ENCODE peak calls at places on chromosomes 5 and 9, in ten cellular contexts. One of them, this sample, is unnamed.
A peak's percentile ranks its signal among the peaks of the same experiment; 100 is the strongest.

GRCh38 chr9:4558599-4558998 is 68.3 kb downstream of the SLC1A1 start:
- DNase-seq in SK-N-SH: no peak
- DNase-seq in foreskin fibroblast: no peak
- DNase-seq in WERI-Rb-1: no peak
- DNase-seq in esophagus squamous epithelium: no peak
- DNase-seq in AG10803: no peak
- DNase-seq in NT2/D1: no peak
- DNase-seq in fibroblast of lung: no peak
- DNase-seq in ovary: no peak
- DNase-seq in mesenchymal stem cell: no peak
- DNase-seq in this sample: no peak

GRCh38 chr5:143886621-143887301 is 74.8 kb downstream of the HMHB1 start:
- DNase-seq in ovary: no peak
- DNase-seq in fibroblast of lung: peak; percentile 25
- DNase-seq in WERI-Rb-1: no peak
- DNase-seq in SK-N-SH: peak; percentile 12
- DNase-seq in foreskin fibroblast: no peak
- DNase-seq in mesenchymal stem cell: peak; percentile 11
- DNase-seq in AG10803: peak; percentile 72
- DNase-seq in esophagus squamous epithelium: no peak
- DNase-seq in NT2/D1: no peak
- DNase-seq in this sample: no peak

GRCh38 chr5:124001216-124001615 is 489.2 kb downstream of the CSNK1G3 start:
- DNase-seq in ovary: no peak
- DNase-seq in fibroblast of lung: no peak
- DNase-seq in mesenchymal stem cell: no peak
- DNase-seq in NT2/D1: no peak
- DNase-seq in SK-N-SH: no peak
- DNase-seq in foreskin fibroblast: no peak
- DNase-seq in WERI-Rb-1: no peak
- DNase-seq in esophagus squamous epithelium: no peak
- DNase-seq in AG10803: no peak
- DNase-seq in this sample: no peak

GRCh38 chr5:39215857-39216256 is 3.5 kb downstream of the FYB1 start:
- DNase-seq in fibroblast of lung: no peak
- DNase-seq in AG10803: no peak
- DNase-seq in esophagus squamous epithelium: no peak
- DNase-seq in mesenchymal stem cell: no peak
- DNase-seq in NT2/D1: no peak
- DNase-seq in foreskin fibroblast: no peak
- DNase-seq in SK-N-SH: no peak
- DNase-seq in WERI-Rb-1: no peak
- DNase-seq in ovary: no peak
- DNase-seq in this sample: no peak

GRCh38 chr5:53089481-53089976 is 20.0 kb downstream of the MOCS2 start:
- DNase-seq in mesenchymal stem cell: no peak
- DNase-seq in fibroblast of lung: no peak
- DNase-seq in WERI-Rb-1: no peak
- DNase-seq in SK-N-SH: no peak
- DNase-seq in AG10803: no peak
- DNase-seq in NT2/D1: no peak
- DNase-seq in esophagus squamous epithelium: no peak
- DNase-seq in ovary: no peak
- DNase-seq in foreskin fibroblast: no peak
- DNase-seq in this sample: no peak

GRCh38 chr9:101462558-101462957 is 27.0 kb upstream of the ALDOB start:
- DNase-seq in mesenchymal stem cell: peak; percentile 77
- DNase-seq in AG10803: no peak
- DNase-seq in NT2/D1: no peak
- DNase-seq in SK-N-SH: no peak
- DNase-seq in ovary: no peak
- DNase-seq in foreskin fibroblast: peak; percentile 68
- DNase-seq in fibroblast of lung: peak; percentile 72
- DNase-seq in esophagus squamous epithelium: no peak
- DNase-seq in WERI-Rb-1: no peak
- DNase-seq in this sample: no peak

GRCh38 chr5:65913519-65913918 is 12.9 kb upstream of the ERBIN start:
- DNase-seq in esophagus squamous epithelium: no peak
- DNase-seq in ovary: no peak
- DNase-seq in SK-N-SH: no peak
- DNase-seq in WERI-Rb-1: peak; percentile 16
- DNase-seq in foreskin fibroblast: no peak
- DNase-seq in NT2/D1: no peak
- DNase-seq in mesenchymal stem cell: peak; percentile 18
- DNase-seq in AG10803: no peak
- DNase-seq in fibroblast of lung: no peak
- DNase-seq in this sample: no peak

GRCh38 chr9:34570422-34571179 is 18.9 kb downstream of the CNTFR start:
- DNase-seq in esophagus squamous epithelium: no peak
- DNase-seq in WERI-Rb-1: peak; percentile 58
- DNase-seq in NT2/D1: no peak
- DNase-seq in fibroblast of lung: no peak
- DNase-seq in AG10803: no peak
- DNase-seq in foreskin fibroblast: no peak
- DNase-seq in SK-N-SH: peak; percentile 78
- DNase-seq in ovary: no peak
- DNase-seq in mesenchymal stem cell: no peak
- DNase-seq in this sample: no peak

GRCh38 chr5:68459500-68460139 is 244.1 kb downstream of the PIK3R1 start:
- DNase-seq in SK-N-SH: no peak
- DNase-seq in AG10803: no peak
- DNase-seq in ovary: no peak
- DNase-seq in WERI-Rb-1: no peak
- DNase-seq in NT2/D1: no peak
- DNase-seq in mesenchymal stem cell: no peak
- DNase-seq in fibroblast of lung: no peak
- DNase-seq in foreskin fibroblast: no peak
- DNase-seq in esophagus squamous epithelium: no peak
- DNase-seq in this sample: no peak

GRCh38 chr5:68459093-68459492 is 243.5 kb downstream of the PIK3R1 start:
- DNase-seq in NT2/D1: no peak
- DNase-seq in ovary: no peak
- DNase-seq in esophagus squamous epithelium: no peak
- DNase-seq in WERI-Rb-1: no peak
- DNase-seq in AG10803: no peak
- DNase-seq in SK-N-SH: no peak
- DNase-seq in fibroblast of lung: no peak
- DNase-seq in foreskin fibroblast: no peak
- DNase-seq in mesenchymal stem cell: no peak
- DNase-seq in this sample: no peak

GRCh38 chr5:68456756-68457217 is 241.2 kb downstream of the PIK3R1 start:
- DNase-seq in fibroblast of lung: peak; percentile 70
- DNase-seq in NT2/D1: no peak
- DNase-seq in mesenchymal stem cell: peak; percentile 76
- DNase-seq in ovary: no peak
- DNase-seq in WERI-Rb-1: no peak
- DNase-seq in foreskin fibroblast: peak; percentile 67
- DNase-seq in AG10803: peak; percentile 49
- DNase-seq in SK-N-SH: no peak
- DNase-seq in esophagus squamous epithelium: no peak
- DNase-seq in this sample: peak; percentile 82

GRCh38 chr5:68457298-68457697 is 241.7 kb downstream of the PIK3R1 start:
- DNase-seq in mesenchymal stem cell: no peak
- DNase-seq in esophagus squamous epithelium: no peak
- DNase-seq in NT2/D1: no peak
- DNase-seq in WERI-Rb-1: no peak
- DNase-seq in foreskin fibroblast: no peak
- DNase-seq in ovary: no peak
- DNase-seq in AG10803: no peak
- DNase-seq in SK-N-SH: no peak
- DNase-seq in fibroblast of lung: no peak
- DNase-seq in this sample: no peak

GRCh38 chr5:68458416-68458815 is 242.9 kb downstream of the PIK3R1 start:
- DNase-seq in WERI-Rb-1: no peak
- DNase-seq in mesenchymal stem cell: no peak
- DNase-seq in foreskin fibroblast: no peak
- DNase-seq in AG10803: no peak
- DNase-seq in esophagus squamous epithelium: no peak
- DNase-seq in SK-N-SH: no peak
- DNase-seq in ovary: no peak
- DNase-seq in NT2/D1: no peak
- DNase-seq in fibroblast of lung: peak; percentile 31
- DNase-seq in this sample: no peak
- H3K4me3 ChIP-seq in WERI-Rb-1: no peak overlapping the region
- H3K4me3 ChIP-seq in mesenchymal stem cell: no peak overlapping the region
- H3K4me3 ChIP-seq in foreskin fibroblast: no peak overlapping the region
- H3K4me3 ChIP-seq in AG10803: no peak overlapping the region
- H3K4me3 ChIP-seq in esophagus squamous epithelium: no peak overlapping the region
- H3K4me3 ChIP-seq in SK-N-SH: no peak overlapping the region
- H3K4me3 ChIP-seq in ovary: no peak overlapping the region
- H3K4me3 ChIP-seq in NT2/D1: no peak overlapping the region
- H3K4me3 ChIP-seq in fibroblast of lung: no peak overlapping the region
- H3K4me3 ChIP-seq in this sample: no peak overlapping the region

GRCh38 chr9:68551191-68551590 is 10.5 kb upstream of the TMEM252 start:
- DNase-seq in WERI-Rb-1: no peak
- DNase-seq in ovary: no peak
- DNase-seq in SK-N-SH: no peak
- DNase-seq in AG10803: no peak
- DNase-seq in fibroblast of lung: no peak
- DNase-seq in NT2/D1: no peak
- DNase-seq in esophagus squamous epithelium: no peak
- DNase-seq in mesenchymal stem cell: no peak
- DNase-seq in foreskin fibroblast: no peak
- DNase-seq in this sample: no peak

GRCh38 chr9:68545033-68545705 is 4.5 kb upstream of the TMEM252 start:
- DNase-seq in AG10803: no peak
- DNase-seq in NT2/D1: no peak
- DNase-seq in SK-N-SH: no peak
- DNase-seq in esophagus squamous epithelium: no peak
- DNase-seq in fibroblast of lung: no peak
- DNase-seq in mesenchymal stem cell: no peak
- DNase-seq in ovary: no peak
- DNase-seq in foreskin fibroblast: no peak
- DNase-seq in WERI-Rb-1: no peak
- DNase-seq in this sample: no peak

GRCh38 chr9:68546596-68547390 is 6.1 kb upstream of the TMEM252 start:
- DNase-seq in foreskin fibroblast: no peak
- DNase-seq in NT2/D1: no peak
- DNase-seq in AG10803: no peak
- DNase-seq in ovary: no peak
- DNase-seq in mesenchymal stem cell: peak; percentile 28
- DNase-seq in fibroblast of lung: no peak
- DNase-seq in WERI-Rb-1: no peak
- DNase-seq in esophagus squamous epithelium: no peak
- DNase-seq in SK-N-SH: no peak
- DNase-seq in this sample: no peak

GRCh38 chr9:68547417-68547816 is 6.7 kb upstream of the TMEM252 start:
- DNase-seq in fibroblast of lung: no peak
- DNase-seq in mesenchymal stem cell: no peak
- DNase-seq in foreskin fibroblast: no peak
- DNase-seq in esophagus squamous epithelium: no peak
- DNase-seq in ovary: no peak
- DNase-seq in NT2/D1: no peak
- DNase-seq in WERI-Rb-1: no peak
- DNase-seq in AG10803: no peak
- DNase-seq in SK-N-SH: no peak
- DNase-seq in this sample: no peak

DNA sequence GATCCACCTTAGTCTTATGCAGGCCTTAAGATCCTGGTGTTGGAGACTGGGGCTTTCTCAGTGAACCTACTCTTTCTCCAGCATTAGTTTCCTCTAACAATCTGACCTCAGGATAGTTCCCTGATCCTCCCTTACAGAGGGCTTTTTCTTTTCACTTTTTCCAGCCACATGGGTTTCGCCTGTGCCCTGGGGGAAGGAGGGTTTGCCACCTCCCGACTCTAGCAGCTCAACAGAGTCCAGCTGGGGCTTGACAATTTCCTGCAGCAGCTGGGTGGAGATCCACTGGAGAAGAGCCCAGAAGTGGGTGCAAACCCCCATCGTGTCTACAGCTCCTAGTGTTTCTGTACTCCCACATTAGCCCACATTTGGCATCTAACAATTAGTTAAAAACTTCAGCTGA is 7.6 kb upstream of the TMEM252 start:
- DNase-seq in foreskin fibroblast: no peak
- DNase-seq in ovary: no peak
- DNase-seq in SK-N-SH: no peak
- DNase-seq in mesenchymal stem cell: no peak
- DNase-seq in NT2/D1: no peak
- DNase-seq in WERI-Rb-1: no peak
- DNase-seq in fibroblast of lung: no peak
- DNase-seq in esophagus squamous epithelium: no peak
- DNase-seq in AG10803: no peak
- DNase-seq in this sample: no peak
- H3K4me3 ChIP-seq in foreskin fibroblast: no peak overlapping the region
- H3K4me3 ChIP-seq in ovary: no peak overlapping the region
- H3K4me3 ChIP-seq in SK-N-SH: no peak overlapping the region
- H3K4me3 ChIP-seq in mesenchymal stem cell: no peak overlapping the region
- H3K4me3 ChIP-seq in NT2/D1: no peak overlapping the region
- H3K4me3 ChIP-seq in WERI-Rb-1: no peak overlapping the region
- H3K4me3 ChIP-seq in fibroblast of lung: no peak overlapping the region
- H3K4me3 ChIP-seq in esophagus squamous epithelium: no peak overlapping the region
- H3K4me3 ChIP-seq in AG10803: no peak overlapping the region
- H3K4me3 ChIP-seq in this sample: no peak overlapping the region

DNA sequence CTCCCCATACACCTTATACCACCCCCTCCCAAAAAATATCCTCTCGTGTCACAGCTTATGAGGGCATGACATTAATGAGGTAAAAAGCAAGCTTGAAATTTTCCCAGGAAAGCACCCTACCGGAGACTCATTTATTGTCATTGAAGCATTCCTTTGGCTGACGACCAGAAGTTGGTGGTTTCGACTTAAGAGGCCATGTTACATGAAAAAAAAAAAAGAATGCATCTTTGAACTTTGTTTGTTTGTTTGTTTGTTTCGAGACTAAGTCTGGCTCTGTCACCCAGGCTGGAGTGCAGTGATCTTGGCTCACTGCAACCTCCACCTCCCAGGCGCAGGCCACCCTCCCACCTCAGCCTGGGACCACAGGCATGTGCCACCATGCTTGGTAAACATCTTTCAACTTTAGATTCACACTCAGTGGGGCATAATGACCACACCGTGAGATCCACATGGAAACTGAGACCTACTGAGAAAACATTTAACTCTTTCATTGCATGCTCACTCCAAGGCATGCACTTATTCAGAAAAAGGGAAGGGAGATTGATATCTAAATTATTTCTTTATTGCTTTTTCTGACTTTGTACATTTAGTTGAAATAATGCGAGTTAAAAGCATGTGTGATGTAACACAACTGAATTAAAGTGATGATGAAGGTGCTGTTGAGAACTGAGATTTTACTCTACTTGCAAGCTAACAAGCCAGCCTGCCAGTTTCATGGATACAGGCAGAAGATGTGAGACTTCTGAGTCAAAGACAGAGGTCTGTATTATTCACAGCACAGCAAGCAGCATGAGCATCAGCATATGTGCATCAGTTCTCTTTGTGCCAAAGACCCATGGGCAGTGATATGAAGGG is 5.1 kb upstream of the RAB14 start:
- DNase-seq in NT2/D1: no peak
- DNase-seq in AG10803: peak; percentile 61
- DNase-seq in fibroblast of lung: peak; percentile 62
- DNase-seq in esophagus squamous epithelium: no peak
- DNase-seq in WERI-Rb-1: no peak
- DNase-seq in foreskin fibroblast: no peak
- DNase-seq in SK-N-SH: no peak
- DNase-seq in mesenchymal stem cell: peak; percentile 54
- DNase-seq in ovary: no peak
- DNase-seq in this sample: no peak
- H3K4me3 ChIP-seq in NT2/D1: no peak overlapping the region
- H3K4me3 ChIP-seq in AG10803: no peak overlapping the region
- H3K4me3 ChIP-seq in fibroblast of lung: no peak overlapping the region
- H3K4me3 ChIP-seq in esophagus squamous epithelium: no peak overlapping the region
- H3K4me3 ChIP-seq in WERI-Rb-1: no peak overlapping the region
- H3K4me3 ChIP-seq in foreskin fibroblast: no peak overlapping the region
- H3K4me3 ChIP-seq in SK-N-SH: no peak overlapping the region
- H3K4me3 ChIP-seq in mesenchymal stem cell: no peak overlapping the region
- H3K4me3 ChIP-seq in ovary: no peak overlapping the region
- H3K4me3 ChIP-seq in this sample: no peak overlapping the region

DNA sequence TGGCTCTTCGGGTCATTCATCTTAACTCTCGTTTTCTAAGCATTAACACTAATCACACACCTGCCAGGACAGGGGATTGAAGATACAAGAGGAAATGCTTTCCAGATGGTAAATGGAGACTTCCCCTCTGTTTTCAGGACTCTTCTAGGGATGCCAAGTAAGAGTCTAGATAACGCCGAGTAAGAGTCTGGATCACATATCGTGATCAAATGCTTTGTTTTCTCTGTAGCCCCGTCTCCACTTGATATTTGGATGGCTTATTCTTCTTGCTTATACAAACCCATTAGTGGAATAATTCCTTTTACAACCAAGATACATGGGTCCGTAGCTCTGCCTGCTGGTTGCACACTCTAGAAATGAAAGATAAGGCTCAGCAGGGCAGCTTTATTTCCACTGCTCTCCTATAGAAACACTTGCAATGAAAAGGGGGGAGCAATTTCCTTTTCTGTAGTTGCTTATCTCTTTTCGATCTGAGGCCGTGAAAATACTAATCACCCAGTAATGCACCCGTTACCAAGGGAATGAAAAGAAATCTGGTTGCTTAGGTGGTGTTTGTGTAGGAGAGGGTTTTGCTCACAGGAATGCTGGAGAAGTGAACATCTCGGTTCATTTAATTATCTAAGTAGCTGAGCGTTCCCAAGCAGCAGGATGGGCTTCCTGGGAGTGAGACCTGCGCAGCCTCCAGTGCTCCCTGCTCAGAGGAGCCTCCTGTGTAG is 131.6 kb downstream of the ADAMTS16 start:
- DNase-seq in WERI-Rb-1: no peak
- DNase-seq in foreskin fibroblast: no peak
- DNase-seq in SK-N-SH: peak; percentile 65
- DNase-seq in AG10803: peak; percentile 3
- DNase-seq in NT2/D1: no peak
- DNase-seq in esophagus squamous epithelium: no peak
- DNase-seq in ovary: no peak
- DNase-seq in mesenchymal stem cell: peak; percentile 26
- DNase-seq in fibroblast of lung: peak; percentile 91
- DNase-seq in this sample: peak; percentile 35
- H3K4me3 ChIP-seq in WERI-Rb-1: no peak overlapping the region
- H3K4me3 ChIP-seq in foreskin fibroblast: peak overlapping the region; percentile 16
- H3K4me3 ChIP-seq in SK-N-SH: peak overlapping the region; percentile 40
- H3K4me3 ChIP-seq in AG10803: peak overlapping the region; percentile 2
- H3K4me3 ChIP-seq in NT2/D1: no peak overlapping the region
- H3K4me3 ChIP-seq in esophagus squamous epithelium: no peak overlapping the region
- H3K4me3 ChIP-seq in ovary: peak overlapping the region; percentile 7
- H3K4me3 ChIP-seq in mesenchymal stem cell: peak overlapping the region; percentile 70
- H3K4me3 ChIP-seq in fibroblast of lung: peak overlapping the region; percentile 33
- H3K4me3 ChIP-seq in this sample: no peak overlapping the region

This sample was measured in kidney epithelial cell.